ENCODE peak calls at places on chromosome 16, in eight cellular contexts. V is astrocyte, F is lower lobe of right lung, R is A549, X is PC-9, W is cardiac muscle cell, Z is AG04449, D is prostate gland. A is an unnamed sample.

GRCh38 chr16:80741716-80742115 is 62.7 kb downstream of the CDYL2 start:
- DNase-seq in V (no peak), F (no peak), Z (no peak), W (no peak), R (no peak), D (no peak), X (no peak), A (no peak)

GRCh38 chr16:2783581-2784375 is 3.6 kb downstream of the PRSS33 start:
- DNase-seq in W (no peak), V (no peak), Z (no peak), X (no peak), R (no peak), D (no peak), F (peak), A (no peak)

GRCh38 chr16:3785413-3785812 is 68.1 kb upstream of the TRAP1 start:
- DNase-seq in W (no peak), F (no peak), Z (no peak), R (no peak), D (no peak), V (no peak), X (no peak), A (no peak)

GRCh38 chr16:85394511-85395206 is 218.5 kb upstream of the GSE1 start:
- DNase-seq in V (no peak), W (no peak), D (no peak), R (no peak), F (peak), X (no peak), Z (no peak), A (no peak)

GRCh38 chr16:19472487-19472886 is 49.4 kb downstream of the GDE1 start:
- DNase-seq in W (no peak), F (no peak), Z (no peak), V (no peak), X (no peak), R (no peak), D (no peak), A (no peak)

GRCh38 chr16:75294773-75295172 is 43.3 kb upstream of the BCAR1 start:
- DNase-seq in Z (no peak), W (no peak), F (no peak), D (no peak), X (no peak), V (no peak), R (no peak), A (no peak)

GRCh38 chr16:10888320-10888937 is 11.4 kb downstream of the CIITA start:
- DNase-seq in D (no peak), W (no peak), R (no peak), F (peak), X (no peak), Z (no peak), V (no peak), A (no peak)

GRCh38 chr16:629289-630023 is 1.3 kb upstream of the WFIKKN1 start:
- DNase-seq in Z (no peak), R (no peak), F (no peak), D (no peak), V (no peak), W (no peak), X (no peak), A (no peak)

GRCh38 chr16:53043986-53044571 is 8.6 kb downstream of the CHD9NB start:
- DNase-seq in X (peak), W (no peak), R (no peak), F (no peak), V (no peak), Z (no peak), D (peak), A (no peak)

GRCh38 chr16:57143125-57143965 is 42.5 kb downstream of the PSME3IP1 start:
- DNase-seq in V (no peak), X (no peak), Z (no peak), F (no peak), W (no peak), D (no peak), R (no peak), A (no peak)

GRCh38 chr16:23403547-23403946 is 49.4 kb downstream of the COG7 start:
- DNase-seq in X (no peak), Z (no peak), F (no peak), R (no peak), D (no peak), W (no peak), V (no peak), A (no peak)

GRCh38 chr16:2713523-2713922 is 6.5 kb downstream of the PRSS27 start:
- DNase-seq in R (no peak), F (no peak), V (no peak), Z (no peak), D (no peak), W (no peak), X (no peak), A (no peak)

GRCh38 chr16:4347765-4348509 is 3.2 kb downstream of the PAM16 start:
- DNase-seq in R (no peak), X (no peak), V (no peak), W (no peak), Z (no peak), D (no peak), F (peak), A (no peak)

GRCh38 chr16:85125570-85126382 is 13.5 kb upstream of the CIBAR2 start:
- DNase-seq in V (no peak), D (no peak), R (no peak), F (no peak), X (no peak), Z (no peak), W (no peak), A (no peak)

GRCh38 chr16:75603241-75603640 is 19.8 kb downstream of the ADAT1 start:
- DNase-seq in X (no peak), D (no peak), W (no peak), F (no peak), R (no peak), V (no peak), Z (no peak), A (no peak)

GRCh38 chr16:65745201-65745600 is 621.3 kb upstream of the CDH5 start:
- DNase-seq in X (no peak), F (no peak), R (no peak), V (no peak), Z (no peak), W (peak), D (no peak), A (no peak)

GRCh38 chr16:24013733-24014645 is 178.2 kb downstream of the PRKCB start:
- DNase-seq in W (no peak), Z (no peak), X (no peak), V (no peak), D (no peak), F (no peak), R (no peak), A (peak)

GRCh38 chr16:57500578-57501111 is 14.4 kb upstream of the DOK4 start:
- DNase-seq in W (no peak), X (no peak), V (no peak), F (peak), R (no peak), D (no peak), Z (no peak), A (no peak)

GRCh38 chr16:55370762-55371482 is 46.9 kb downstream of the IRX6 start:
- DNase-seq in X (no peak), W (peak), F (peak), V (peak), R (peak), Z (no peak), D (peak), A (no peak)

GRCh38 chr16:11955713-11956123 is 9.3 kb upstream of the TNFRSF17 start:
- DNase-seq in X (peak), W (peak), R (no peak), V (peak), F (no peak), Z (peak), D (no peak), A (no peak)

GRCh38 chr16:11957591-11958395 is 7.2 kb upstream of the TNFRSF17 start:
- DNase-seq in W (no peak), D (no peak), Z (no peak), F (no peak), R (no peak), V (no peak), X (no peak), A (no peak)

GRCh38 chr16:11956558-11956957 is 8.5 kb upstream of the TNFRSF17 start:
- DNase-seq in R (no peak), D (no peak), F (no peak), W (no peak), V (no peak), X (no peak), Z (no peak), A (no peak)
- H3K4me3 ChIP-seq in R (no peak), D (no peak), F (no peak), W (no peak), V (no peak), X (no peak), Z (no peak), A (no peak)

DNA sequence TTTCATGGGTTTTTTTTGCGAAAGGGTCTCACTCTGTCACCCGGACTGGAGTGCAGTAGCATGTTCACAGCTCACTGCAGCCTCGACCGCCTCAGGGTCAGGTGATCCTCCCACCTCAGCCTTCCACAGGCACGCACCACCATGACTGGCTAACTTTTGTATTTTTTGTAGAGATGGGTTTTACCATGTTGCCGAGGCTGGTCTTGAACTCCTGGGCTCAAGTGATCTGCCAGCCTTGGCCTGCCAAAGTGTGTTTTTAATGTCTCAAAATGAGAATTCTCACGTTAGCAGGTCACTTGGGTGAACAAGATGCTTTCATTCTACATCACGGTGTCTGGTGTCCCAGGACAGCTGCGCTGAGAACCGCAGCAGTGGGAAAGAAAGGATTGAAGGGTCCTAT is 3.2 kb downstream of the FBXO31 start:
- DNase-seq in D (no peak), X (no peak), V (no peak), Z (no peak), W (no peak), F (peak), R (no peak), A (no peak)
- H3K4me3 ChIP-seq in D (no peak), X (no peak), V (no peak), Z (no peak), W (no peak), F (peak), R (no peak), A (no peak)

GRCh38 chr16:49649013-49649785 is 206.7 kb downstream of the ZNF423 start:
- DNase-seq in Z (no peak), W (peak), R (no peak), D (no peak), V (peak), X (no peak), F (no peak), A (no peak)

GRCh38 chr16:49652441-49653175 is 203.3 kb downstream of the ZNF423 start:
- DNase-seq in Z (peak), D (no peak), R (no peak), W (peak), F (peak), X (no peak), V (peak), A (no peak)

GRCh38 chr16:49651980-49652379 is 203.9 kb downstream of the ZNF423 start:
- DNase-seq in F (peak), W (no peak), V (no peak), X (no peak), Z (no peak), R (no peak), D (no peak), A (no peak)

GRCh38 chr16:49651226-49651625 is 204.7 kb downstream of the ZNF423 start:
- DNase-seq in F (peak), V (no peak), R (no peak), D (no peak), X (no peak), W (no peak), Z (no peak), A (no peak)

GRCh38 chr16:49650603-49651002 is 205.3 kb downstream of the ZNF423 start:
- DNase-seq in F (no peak), D (no peak), Z (no peak), W (no peak), R (no peak), X (no peak), V (no peak), A (no peak)
- H3K4me3 ChIP-seq in F (no peak), D (no peak), Z (no peak), W (no peak), R (no peak), X (no peak), V (no peak), A (no peak)

GRCh38 chr16:71449020-71449419 is 7.2 kb upstream of the TLE7 start:
- DNase-seq in V (no peak), X (no peak), F (no peak), D (no peak), Z (no peak), R (no peak), W (no peak), A (no peak)
- H3K4me3 ChIP-seq in V (no peak), X (no peak), F (no peak), D (no peak), Z (no peak), R (no peak), W (no peak), A (no peak)

A was measured in Jurkat, Clone E6-1.